ENCODE peak calls at places on chromosomes 13 and 19, in six cellular contexts. One of them, this sample, is unnamed.
A peak's percentile ranks its signal among the peaks of the same experiment; 100 is the strongest.

GRCh38 chr19:45800009-45800553 is 7.4 kb upstream of the DMWD start:
- DNase-seq in neuronal stem cell: no peak
- DNase-seq in IMR-90: peak; percentile 71
- DNase-seq in H9: no peak
- DNase-seq in mesenchymal stem cell: peak; percentile 83
- DNase-seq in H1: no peak
- DNase-seq in this sample: no peak

GRCh38 chr13:67259208-67259607 is 29.1 kb upstream of the PCDH9 start:
- DNase-seq in neuronal stem cell: no peak
- DNase-seq in IMR-90: no peak
- DNase-seq in H9: peak; percentile 31
- DNase-seq in mesenchymal stem cell: no peak
- DNase-seq in H1: no peak
- DNase-seq in this sample: no peak

GRCh38 chr19:10352764-10353671 is 13.6 kb upstream of the ICAM3 start:
- DNase-seq in neuronal stem cell: peak; percentile 85
- DNase-seq in IMR-90: no peak
- DNase-seq in H9: peak; percentile 98
- DNase-seq in mesenchymal stem cell: peak; percentile 35
- DNase-seq in H1: peak; percentile 96
- DNase-seq in this sample: no peak

GRCh38 chr19:6086081-6086858 is 24.0 kb downstream of the RFX2 start:
- DNase-seq in neuronal stem cell: no peak
- DNase-seq in IMR-90: peak; percentile 71
- DNase-seq in H9: no peak
- DNase-seq in mesenchymal stem cell: peak; percentile 44
- DNase-seq in H1: no peak
- DNase-seq in this sample: peak; percentile 64

GRCh38 chr19:16400911-16401675 is 70.7 kb downstream of the EPS15L1 start:
- DNase-seq in neuronal stem cell: no peak
- DNase-seq in IMR-90: peak; percentile 4
- DNase-seq in H9: no peak
- DNase-seq in mesenchymal stem cell: no peak
- DNase-seq in H1: no peak
- DNase-seq in this sample: no peak

GRCh38 chr19:34667349-34668076 is 9.4 kb downstream of the SCGB2B2 start:
- DNase-seq in neuronal stem cell: no peak
- DNase-seq in IMR-90: peak; percentile 27
- DNase-seq in H9: peak; percentile 53
- DNase-seq in mesenchymal stem cell: peak; percentile 23
- DNase-seq in H1: no peak
- DNase-seq in this sample: peak; percentile 2

GRCh38 chr13:32060319-32060924 is 28.8 kb downstream of the FRY start:
- DNase-seq in neuronal stem cell: no peak
- DNase-seq in IMR-90: peak; percentile 14
- DNase-seq in H9: no peak
- DNase-seq in mesenchymal stem cell: no peak
- DNase-seq in H1: no peak
- DNase-seq in this sample: no peak

GRCh38 chr13:97226788-97227627 is 4.9 kb downstream of the MBNL2 start:
- DNase-seq in neuronal stem cell: no peak
- DNase-seq in IMR-90: no peak
- DNase-seq in H9: peak; percentile 62
- DNase-seq in mesenchymal stem cell: peak; percentile 64
- DNase-seq in H1: no peak
- DNase-seq in this sample: no peak

GRCh38 chr13:40539954-40540706 is 126.3 kb downstream of the FOXO1 start:
- DNase-seq in neuronal stem cell: peak; percentile 29
- DNase-seq in IMR-90: peak; percentile 52
- DNase-seq in H9: peak; percentile 49
- DNase-seq in mesenchymal stem cell: peak; percentile 72
- DNase-seq in H1: no peak
- DNase-seq in this sample: peak; percentile 34

GRCh38 chr19:40078377-40078776 is 12.4 kb downstream of the ZNF780A start:
- DNase-seq in neuronal stem cell: no peak
- DNase-seq in IMR-90: no peak
- DNase-seq in H9: no peak
- DNase-seq in mesenchymal stem cell: no peak
- DNase-seq in H1: no peak
- DNase-seq in this sample: no peak

GRCh38 chr19:45471116-45471865 is 3.5 kb downstream of the FOSB start:
- DNase-seq in neuronal stem cell: no peak
- DNase-seq in IMR-90: no peak
- DNase-seq in H9: no peak
- DNase-seq in mesenchymal stem cell: peak; percentile 80
- DNase-seq in H1: no peak
- DNase-seq in this sample: no peak

GRCh38 chr13:40178130-40178529 is 488.3 kb downstream of the FOXO1 start:
- DNase-seq in neuronal stem cell: no peak
- DNase-seq in IMR-90: no peak
- DNase-seq in H9: no peak
- DNase-seq in mesenchymal stem cell: peak; percentile 64
- DNase-seq in H1: no peak
- DNase-seq in this sample: no peak

GRCh38 chr13:94112227-94112626 is 367.3 kb downstream of the DCT start:
- DNase-seq in neuronal stem cell: no peak
- DNase-seq in IMR-90: peak; percentile 98
- DNase-seq in H9: no peak
- DNase-seq in mesenchymal stem cell: peak; percentile 64
- DNase-seq in H1: no peak
- DNase-seq in this sample: no peak

GRCh38 chr13:74325106-74325505 is 190.9 kb upstream of the KLF12 start:
- DNase-seq in neuronal stem cell: no peak
- DNase-seq in IMR-90: peak; percentile 87
- DNase-seq in H9: no peak
- DNase-seq in mesenchymal stem cell: peak; percentile 76
- DNase-seq in H1: no peak
- DNase-seq in this sample: no peak

GRCh38 chr19:41895745-41896580 is 13.0 kb downstream of the ARHGEF1 start:
- DNase-seq in neuronal stem cell: no peak
- DNase-seq in IMR-90: no peak
- DNase-seq in H9: no peak
- DNase-seq in mesenchymal stem cell: no peak
- DNase-seq in H1: no peak
- DNase-seq in this sample: no peak

GRCh38 chr19:6649189-6649588 is 20.8 kb downstream of the TNFSF14 start:
- DNase-seq in neuronal stem cell: no peak
- DNase-seq in IMR-90: no peak
- DNase-seq in H9: no peak
- DNase-seq in mesenchymal stem cell: no peak
- DNase-seq in H1: no peak
- DNase-seq in this sample: no peak

GRCh38 chr19:41951686-41952172 is 7.4 kb downstream of the RABAC1 start:
- DNase-seq in neuronal stem cell: peak; percentile 85
- DNase-seq in IMR-90: peak; percentile 65
- DNase-seq in H9: peak; percentile 88
- DNase-seq in mesenchymal stem cell: peak; percentile 76
- DNase-seq in H1: peak; percentile 99
- DNase-seq in this sample: peak; percentile 89

GRCh38 chr19:4456843-4457653 is 546 bp downstream of the UBXN6 start:
- DNase-seq in neuronal stem cell: peak; percentile 82
- DNase-seq in IMR-90: peak; percentile 56
- DNase-seq in H9: peak; percentile 71
- DNase-seq in mesenchymal stem cell: peak; percentile 75
- DNase-seq in H1: peak; percentile 78
- DNase-seq in this sample: peak; percentile 8

GRCh38 chr19:16371540-16371986 is 46.9 kb downstream of the KLF2 start:
- DNase-seq in neuronal stem cell: no peak
- DNase-seq in IMR-90: no peak
- DNase-seq in H9: no peak
- DNase-seq in mesenchymal stem cell: no peak
- DNase-seq in H1: no peak
- DNase-seq in this sample: no peak

GRCh38 chr19:5953034-5953589 is 24.8 kb downstream of the RANBP3 start:
- DNase-seq in neuronal stem cell: no peak
- DNase-seq in IMR-90: peak; percentile 58
- DNase-seq in H9: no peak
- DNase-seq in mesenchymal stem cell: peak; percentile 45
- DNase-seq in H1: no peak
- DNase-seq in this sample: no peak

GRCh38 chr19:47417746-47418594 is 1.4 kb downstream of the MEIS3 start:
- DNase-seq in neuronal stem cell: no peak
- DNase-seq in IMR-90: peak; percentile 18
- DNase-seq in H9: no peak
- DNase-seq in mesenchymal stem cell: no peak
- DNase-seq in H1: peak; percentile 69
- DNase-seq in this sample: peak; percentile 6

GRCh38 chr13:40143559-40143958 is 488.1 kb downstream of the COG6 start:
- DNase-seq in neuronal stem cell: no peak
- DNase-seq in IMR-90: no peak
- DNase-seq in H9: no peak
- DNase-seq in mesenchymal stem cell: no peak
- DNase-seq in H1: no peak
- DNase-seq in this sample: no peak

GRCh38 chr13:49443327-49443688 is 556 bp downstream of the CAB39L start:
- DNase-seq in neuronal stem cell: peak; percentile 40
- DNase-seq in IMR-90: peak; percentile 35
- DNase-seq in H9: no peak
- DNase-seq in mesenchymal stem cell: no peak
- DNase-seq in H1: no peak
- DNase-seq in this sample: peak; percentile 34

GRCh38 chr13:49443689-49444516 is at the start of the genes CAB39L and SETDB2:
- DNase-seq in neuronal stem cell: peak; percentile 95
- DNase-seq in IMR-90: peak; percentile 99
- DNase-seq in H9: peak; percentile 100
- DNase-seq in mesenchymal stem cell: peak; percentile 99
- DNase-seq in H1: peak; percentile 95
- DNase-seq in this sample: peak; percentile 100

GRCh38 chr13:49448753-49449152 is 4.7 kb downstream of the SETDB2 start:
- DNase-seq in neuronal stem cell: no peak
- DNase-seq in IMR-90: no peak
- DNase-seq in H9: no peak
- DNase-seq in mesenchymal stem cell: no peak
- DNase-seq in H1: no peak
- DNase-seq in this sample: no peak

GRCh38 chr13:49444517-49445395 is 682 bp downstream of the SETDB2 start:
- DNase-seq in neuronal stem cell: peak; percentile 29
- DNase-seq in IMR-90: peak; percentile 68
- DNase-seq in H9: no peak
- DNase-seq in mesenchymal stem cell: peak; percentile 80
- DNase-seq in H1: no peak
- DNase-seq in this sample: peak; percentile 74

DNA sequence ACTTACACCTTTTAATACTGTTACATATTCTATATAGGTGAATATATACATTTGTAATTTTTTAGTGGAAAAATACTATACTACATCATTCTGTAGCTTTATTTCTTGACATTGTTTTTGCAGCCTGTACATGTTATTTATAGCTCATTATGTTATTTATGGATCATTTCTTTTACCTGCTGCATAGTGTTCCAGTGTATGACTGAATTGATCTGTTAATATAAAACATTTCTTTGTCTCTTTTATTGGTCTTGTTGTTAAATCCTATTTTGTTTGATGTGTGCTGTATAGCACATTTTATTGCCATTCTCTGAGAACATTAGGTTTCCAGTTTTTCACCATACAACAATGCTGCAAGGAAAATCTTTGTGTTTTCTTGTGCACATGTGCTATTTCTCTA is 2.4 kb downstream of the SETDB2 start:
- DNase-seq in neuronal stem cell: no peak
- DNase-seq in IMR-90: no peak
- DNase-seq in H9: no peak
- DNase-seq in mesenchymal stem cell: no peak
- DNase-seq in H1: no peak
- DNase-seq in this sample: no peak
- H3K14ac ChIP-seq in neuronal stem cell: no peak overlapping the region
- H3K14ac ChIP-seq in IMR-90: no peak overlapping the region
- H3K14ac ChIP-seq in H9: no peak overlapping the region
- H3K14ac ChIP-seq in mesenchymal stem cell: no peak overlapping the region
- H3K14ac ChIP-seq in H1: no peak overlapping the region
- H3K14ac ChIP-seq in this sample: no peak overlapping the region

DNA sequence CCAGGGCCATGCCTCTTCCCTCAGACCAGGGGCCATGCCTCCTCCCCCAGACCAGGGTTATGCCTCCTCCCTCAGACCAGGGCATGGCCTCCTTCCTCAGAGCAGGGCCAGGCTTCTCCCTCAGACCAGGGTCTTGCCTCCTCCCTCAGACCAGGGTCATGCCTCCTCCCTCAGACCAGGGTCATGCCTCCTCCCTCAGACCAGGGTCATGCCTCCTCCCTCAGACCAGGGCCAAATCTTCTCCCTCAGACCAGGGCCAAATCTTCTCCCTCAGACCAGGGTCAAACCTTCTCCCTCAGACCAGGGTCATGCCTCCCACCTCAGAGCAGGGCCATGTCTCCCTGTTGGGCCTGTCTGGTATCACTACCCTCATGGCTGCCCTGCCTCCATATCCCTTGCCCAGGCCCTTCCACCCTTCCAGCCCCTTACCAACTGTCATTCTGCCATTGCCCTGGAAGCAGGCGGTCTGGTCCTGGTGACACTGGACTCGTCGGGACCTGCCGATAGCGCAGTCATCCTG is 4.2 kb downstream of the LYPD5 start:
- DNase-seq in neuronal stem cell: no peak
- DNase-seq in IMR-90: no peak
- DNase-seq in H9: no peak
- DNase-seq in mesenchymal stem cell: no peak
- DNase-seq in H1: no peak
- DNase-seq in this sample: no peak
- H3K9ac ChIP-seq in neuronal stem cell: no peak overlapping the region
- H3K9ac ChIP-seq in IMR-90: no peak overlapping the region
- H3K9ac ChIP-seq in H9: no peak overlapping the region
- H3K9ac ChIP-seq in mesenchymal stem cell: peak overlapping the region; percentile 50
- H3K9ac ChIP-seq in H1: no peak overlapping the region
- H3K9ac ChIP-seq in this sample: peak overlapping the region; percentile 31

GRCh38 chr19:29928831-29929230 is 13.2 kb upstream of the URI1 start:
- DNase-seq in neuronal stem cell: no peak
- DNase-seq in IMR-90: no peak
- DNase-seq in H9: no peak
- DNase-seq in mesenchymal stem cell: no peak
- DNase-seq in H1: no peak
- DNase-seq in this sample: no peak

GRCh38 chr19:29923653-29924052 is 18.4 kb upstream of the URI1 start:
- DNase-seq in neuronal stem cell: no peak
- DNase-seq in IMR-90: no peak
- DNase-seq in H9: no peak
- DNase-seq in mesenchymal stem cell: no peak
- DNase-seq in H1: no peak
- DNase-seq in this sample: no peak

GRCh38 chr19:29926031-29926430 is 16.0 kb upstream of the URI1 start:
- DNase-seq in neuronal stem cell: no peak
- DNase-seq in IMR-90: no peak
- DNase-seq in H9: no peak
- DNase-seq in mesenchymal stem cell: no peak
- DNase-seq in H1: no peak
- DNase-seq in this sample: no peak

GRCh38 chr19:29927944-29928669 is 13.9 kb upstream of the URI1 start:
- DNase-seq in neuronal stem cell: no peak
- DNase-seq in IMR-90: no peak
- DNase-seq in H9: peak; percentile 63
- DNase-seq in mesenchymal stem cell: no peak
- DNase-seq in H1: no peak
- DNase-seq in this sample: no peak

GRCh38 chr19:29926801-29927200 is 15.2 kb upstream of the URI1 start:
- DNase-seq in neuronal stem cell: no peak
- DNase-seq in IMR-90: no peak
- DNase-seq in H9: no peak
- DNase-seq in mesenchymal stem cell: no peak
- DNase-seq in H1: no peak
- DNase-seq in this sample: no peak
- H3K14ac ChIP-seq in neuronal stem cell: no peak overlapping the region
- H3K14ac ChIP-seq in IMR-90: no peak overlapping the region
- H3K14ac ChIP-seq in H9: no peak overlapping the region
- H3K14ac ChIP-seq in mesenchymal stem cell: no peak overlapping the region
- H3K14ac ChIP-seq in H1: no peak overlapping the region
- H3K14ac ChIP-seq in this sample: no peak overlapping the region

GRCh38 chr19:48479686-48480085 is 10.5 kb downstream of the CYTH2 start:
- DNase-seq in neuronal stem cell: no peak
- DNase-seq in IMR-90: no peak
- DNase-seq in H9: no peak
- DNase-seq in mesenchymal stem cell: no peak
- DNase-seq in H1: no peak
- DNase-seq in this sample: no peak
- H3K9ac ChIP-seq in neuronal stem cell: no peak overlapping the region
- H3K9ac ChIP-seq in IMR-90: no peak overlapping the region
- H3K9ac ChIP-seq in H9: no peak overlapping the region
- H3K9ac ChIP-seq in mesenchymal stem cell: peak overlapping the region; percentile 81
- H3K9ac ChIP-seq in H1: no peak overlapping the region
- H3K9ac ChIP-seq in this sample: no peak overlapping the region